ENCODE peak calls at places on chromosomes 11 and 22, in four cellular contexts. W is ELR, B is kidney tubule cell, P is type B pancreatic cell. C is an unnamed sample.

GRCh38 chr22:50403701-50404101 is 60.6 kb downstream of the PPP6R2 start:
- DNase-seq in W (no peak), B (no peak), P (no peak), C (no peak)

GRCh38 chr11:35478411-35479139 is 46.8 kb downstream of the PAMR1 start:
- DNase-seq in W (no peak), B (no peak), P (no peak), C (no peak)

GRCh38 chr11:77669848-77670511 is 32.4 kb upstream of the CLNS1A start:
- DNase-seq in W (peak), B (no peak), P (no peak), C (peak)

GRCh38 chr11:27933992-27934829 is 173.7 kb downstream of the KIF18A start:
- DNase-seq in W (peak), B (peak), P (no peak), C (peak)

GRCh38 chr11:69644962-69645675 is 4.2 kb downstream of the CCND1 start:
- DNase-seq in W (no peak), B (peak), P (no peak), C (peak)

GRCh38 chr11:102047305-102047924 is at the start of gene CFAP300:
- DNase-seq in W (peak), B (peak), P (peak), C (peak)

GRCh38 chr11:2777396-2777795 is 77.6 kb upstream of the KCNQ1OT1 start:
- DNase-seq in W (peak), B (peak), P (no peak), C (peak)

GRCh38 chr11:76677010-76677771 is 6.6 kb upstream of the LRRC32 start:
- DNase-seq in W (no peak), B (no peak), P (no peak), C (no peak)

GRCh38 chr22:31753005-31753633 is 700 bp upstream of the DEPDC5 start:
- DNase-seq in W (peak), B (peak), P (peak), C (peak)

GRCh38 chr11:77113382-77114088 is 10.9 kb downstream of the OMP start:
- DNase-seq in W (peak), B (peak), P (no peak), C (peak)